ENCODE peak calls at places on chromosomes 11 and 22, in four cellular contexts. O is H54, H is GM23338, W is BJ. B is an unnamed sample.

GRCh38 chr11:34595960-34596359 is 24.9 kb upstream of the EHF start:
- DNase-seq in O (no peak), H (no peak), W (no peak), B (no peak)

GRCh38 chr11:110198031-110198729 is 98.2 kb downstream of the RDX start:
- DNase-seq in O (no peak), H (no peak), W (no peak), B (no peak)

GRCh38 chr11:65639623-65640482 is 2.0 kb downstream of the SIPA1 start:
- DNase-seq in O (no peak), H (no peak), W (no peak), B (no peak)

GRCh38 chr11:35641206-35641885 is 21.2 kb upstream of the TRIM44 start:
- DNase-seq in O (no peak), H (no peak), W (no peak), B (no peak)

GRCh38 chr11:108902027-108902469 is 237.2 kb downstream of the DDX10 start:
- DNase-seq in O (no peak), H (no peak), W (no peak), B (no peak)

GRCh38 chr11:35389897-35390462 is 29.4 kb downstream of the SLC1A2 start:
- DNase-seq in O (no peak), H (no peak), W (no peak), B (no peak)

GRCh38 chr22:22678970-22679369 is 34.6 kb downstream of the GGTLC2 start:
- DNase-seq in O (no peak), H (no peak), W (no peak), B (no peak)

GRCh38 chr11:70399681-70400112 is 1.4 kb downstream of the CTTN start:
- DNase-seq in O (peak), H (peak), W (peak), B (peak)

GRCh38 chr11:35579557-35580396 is 38.5 kb upstream of the FJX1 start:
- DNase-seq in O (peak), H (no peak), W (peak), B (peak)